ENCODE peak calls at places on chromosomes 5 and 9, in nine cellular contexts. One of them, this sample, is unnamed. For H3K4me1, the result is how much of the 10 kb centered on the place peaks cover.

GRCh38 chr5:66122379-66123034 is 21.6 kb upstream of the SREK1 start:
- DNase-seq in body of pancreas: no peak
- DNase-seq in PC-9: no peak
- DNase-seq in colonic mucosa: no peak
- DNase-seq in cardiac muscle cell: no peak
- DNase-seq in spleen: no peak
- DNase-seq in GM23338: no peak
- DNase-seq in PC-3: peak
- DNase-seq in CD8-positive, alpha-beta memory T cell: no peak
- DNase-seq in this sample: no peak

GRCh38 chr5:150612405-150612804 is 28.1 kb upstream of the SYNPO start:
- DNase-seq in GM23338: no peak
- DNase-seq in CD8-positive, alpha-beta memory T cell: no peak
- DNase-seq in body of pancreas: no peak
- DNase-seq in cardiac muscle cell: no peak
- DNase-seq in spleen: no peak
- DNase-seq in PC-9: no peak
- DNase-seq in PC-3: no peak
- DNase-seq in colonic mucosa: peak
- DNase-seq in this sample: no peak

GRCh38 chr9:94173632-94174031 is 85.5 kb upstream of the ZNF169 start:
- DNase-seq in PC-3: no peak
- DNase-seq in CD8-positive, alpha-beta memory T cell: no peak
- DNase-seq in colonic mucosa: no peak
- DNase-seq in GM23338: no peak
- DNase-seq in body of pancreas: no peak
- DNase-seq in PC-9: no peak
- DNase-seq in cardiac muscle cell: no peak
- DNase-seq in spleen: no peak
- DNase-seq in this sample: no peak

GRCh38 chr9:92795000-92795399 is 30.4 kb upstream of the BICD2 start:
- DNase-seq in spleen: no peak
- DNase-seq in cardiac muscle cell: peak
- DNase-seq in PC-3: no peak
- DNase-seq in colonic mucosa: no peak
- DNase-seq in GM23338: no peak
- DNase-seq in body of pancreas: no peak
- DNase-seq in CD8-positive, alpha-beta memory T cell: no peak
- DNase-seq in PC-9: no peak
- DNase-seq in this sample: no peak

GRCh38 chr9:122498883-122499288 is 11.7 kb upstream of the OR1J2 start:
- DNase-seq in cardiac muscle cell: peak
- DNase-seq in GM23338: peak
- DNase-seq in colonic mucosa: no peak
- DNase-seq in PC-9: no peak
- DNase-seq in CD8-positive, alpha-beta memory T cell: no peak
- DNase-seq in PC-3: peak
- DNase-seq in spleen: no peak
- DNase-seq in body of pancreas: peak
- DNase-seq in this sample: peak

GRCh38 chr9:38619556-38620447 is 594 bp downstream of the ANKRD18A start:
- DNase-seq in CD8-positive, alpha-beta memory T cell: no peak
- DNase-seq in GM23338: peak
- DNase-seq in body of pancreas: peak
- DNase-seq in colonic mucosa: peak
- DNase-seq in PC-3: peak
- DNase-seq in spleen: peak
- DNase-seq in cardiac muscle cell: no peak
- DNase-seq in PC-9: no peak
- DNase-seq in this sample: no peak

GRCh38 chr9:123217148-123217585 is 51.2 kb downstream of the STRBP start:
- DNase-seq in PC-9: no peak
- DNase-seq in PC-3: no peak
- DNase-seq in spleen: no peak
- DNase-seq in colonic mucosa: no peak
- DNase-seq in CD8-positive, alpha-beta memory T cell: no peak
- DNase-seq in body of pancreas: no peak
- DNase-seq in cardiac muscle cell: peak
- DNase-seq in GM23338: no peak
- DNase-seq in this sample: no peak

GRCh38 chr5:159313197-159313596 is 17.1 kb downstream of the IL12B start:
- DNase-seq in CD8-positive, alpha-beta memory T cell: no peak
- DNase-seq in spleen: no peak
- DNase-seq in body of pancreas: no peak
- DNase-seq in cardiac muscle cell: no peak
- DNase-seq in GM23338: no peak
- DNase-seq in PC-9: no peak
- DNase-seq in colonic mucosa: no peak
- DNase-seq in PC-3: no peak
- DNase-seq in this sample: no peak

GRCh38 chr5:161009194-161009593 is 157.2 kb upstream of the ATP10B start:
- DNase-seq in spleen: no peak
- DNase-seq in body of pancreas: no peak
- DNase-seq in PC-9: no peak
- DNase-seq in cardiac muscle cell: no peak
- DNase-seq in PC-3: no peak
- DNase-seq in CD8-positive, alpha-beta memory T cell: no peak
- DNase-seq in GM23338: peak
- DNase-seq in colonic mucosa: no peak
- DNase-seq in this sample: no peak

GRCh38 chr9:137520614-137521404 is 29.4 kb downstream of the PNPLA7 start:
- DNase-seq in PC-3: no peak
- DNase-seq in colonic mucosa: no peak
- DNase-seq in CD8-positive, alpha-beta memory T cell: no peak
- DNase-seq in cardiac muscle cell: no peak
- DNase-seq in body of pancreas: peak
- DNase-seq in PC-9: no peak
- DNase-seq in GM23338: no peak
- DNase-seq in spleen: peak
- DNase-seq in this sample: no peak

GRCh38 chr5:111472579-111472978 is 39.8 kb downstream of the STARD4 start:
- DNase-seq in colonic mucosa: no peak
- DNase-seq in CD8-positive, alpha-beta memory T cell: no peak
- DNase-seq in PC-9: no peak
- DNase-seq in GM23338: no peak
- DNase-seq in spleen: no peak
- DNase-seq in cardiac muscle cell: no peak
- DNase-seq in body of pancreas: no peak
- DNase-seq in PC-3: no peak
- DNase-seq in this sample: no peak

GRCh38 chr9:113468716-113469448 is 5.4 kb downstream of the RGS3 start:
- DNase-seq in colonic mucosa: no peak
- DNase-seq in PC-3: no peak
- DNase-seq in CD8-positive, alpha-beta memory T cell: no peak
- DNase-seq in spleen: no peak
- DNase-seq in PC-9: no peak
- DNase-seq in cardiac muscle cell: no peak
- DNase-seq in GM23338: no peak
- DNase-seq in body of pancreas: peak
- DNase-seq in this sample: no peak

GRCh38 chr5:177409043-177409801 is at the start of gene F12:
- DNase-seq in cardiac muscle cell: no peak
- DNase-seq in spleen: no peak
- DNase-seq in GM23338: no peak
- DNase-seq in PC-9: no peak
- DNase-seq in colonic mucosa: no peak
- DNase-seq in CD8-positive, alpha-beta memory T cell: no peak
- DNase-seq in PC-3: no peak
- DNase-seq in body of pancreas: no peak
- DNase-seq in this sample: no peak

DNA sequence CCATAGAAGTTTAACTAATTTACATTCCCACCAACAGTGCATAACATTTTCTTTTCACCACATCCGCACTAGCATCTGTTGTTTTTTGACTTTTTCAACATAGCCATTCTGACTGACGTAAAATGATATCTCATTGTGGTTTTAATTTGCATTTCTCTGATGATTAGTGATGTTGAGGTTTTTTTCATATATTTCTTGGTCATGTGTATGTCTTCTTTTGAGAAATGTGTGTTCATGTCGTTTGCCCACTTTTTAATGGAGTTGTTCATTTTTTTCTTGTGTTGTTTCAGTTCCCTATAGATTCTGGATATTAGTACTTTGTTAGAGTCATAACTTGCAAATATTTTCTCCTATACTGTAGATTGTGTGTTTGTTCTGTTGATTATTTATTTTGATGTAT is 163.4 kb downstream of the FER start:
- DNase-seq in cardiac muscle cell: no peak
- DNase-seq in PC-3: no peak
- DNase-seq in colonic mucosa: no peak
- DNase-seq in spleen: no peak
- DNase-seq in PC-9: no peak
- DNase-seq in body of pancreas: no peak
- DNase-seq in CD8-positive, alpha-beta memory T cell: no peak
- DNase-seq in GM23338: no peak
- DNase-seq in this sample: no peak
- H3K27ac ChIP-seq in cardiac muscle cell: no peak
- H3K27ac ChIP-seq in PC-3: no peak
- H3K27ac ChIP-seq in colonic mucosa: no peak
- H3K27ac ChIP-seq in spleen: no peak
- H3K27ac ChIP-seq in PC-9: no peak
- H3K27ac ChIP-seq in body of pancreas: no peak
- H3K27ac ChIP-seq in CD8-positive, alpha-beta memory T cell: no peak
- H3K27ac ChIP-seq in GM23338: no peak
- H3K27ac ChIP-seq in this sample: no peak

DNA sequence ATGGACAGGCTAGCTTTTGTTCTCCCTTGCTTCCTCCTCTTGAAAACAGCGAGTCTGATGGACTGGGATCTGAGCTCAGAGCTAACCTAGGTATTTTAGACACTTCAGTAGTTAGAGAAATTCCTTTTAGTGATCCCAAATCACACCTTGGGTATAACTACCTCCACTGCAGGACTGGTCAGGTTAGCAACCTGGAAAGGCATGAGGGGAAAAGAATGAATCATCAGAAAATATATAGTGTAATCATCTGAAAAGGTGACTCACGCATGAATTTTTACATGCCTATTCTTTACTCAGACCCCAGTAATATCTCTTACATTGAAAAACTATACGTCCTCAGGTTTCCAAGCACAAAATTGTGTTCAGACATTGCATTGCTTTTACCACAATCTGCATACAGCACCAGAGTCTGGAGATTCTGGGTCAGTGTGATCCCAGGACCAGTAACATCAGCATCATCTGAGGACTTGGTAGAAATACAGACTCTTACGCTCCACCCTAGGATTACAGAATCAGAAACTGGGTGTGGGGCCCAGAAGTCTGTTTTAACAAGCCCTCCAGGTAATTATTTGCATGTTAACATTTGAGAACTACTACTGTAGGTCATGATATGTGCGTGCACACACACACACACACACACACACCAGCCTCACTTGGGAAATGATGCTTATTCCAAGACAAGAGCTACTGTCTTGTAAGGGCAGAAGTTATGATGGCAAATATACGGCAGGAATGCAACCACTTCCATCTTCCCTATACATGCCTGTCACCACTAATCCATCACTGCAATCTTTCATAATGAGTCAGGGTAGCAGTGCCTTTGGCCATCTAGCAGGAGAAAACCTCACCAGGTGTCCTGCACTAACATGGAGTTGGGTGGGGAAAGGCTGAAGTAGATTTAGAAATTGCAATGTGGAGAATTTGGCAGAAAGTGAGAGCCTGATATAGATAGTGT is 271.6 kb upstream of the MAP3K1 start:
- DNase-seq in body of pancreas: no peak
- DNase-seq in PC-9: peak
- DNase-seq in cardiac muscle cell: peak
- DNase-seq in GM23338: no peak
- DNase-seq in PC-3: peak
- DNase-seq in spleen: no peak
- DNase-seq in colonic mucosa: no peak
- DNase-seq in CD8-positive, alpha-beta memory T cell: no peak
- DNase-seq in this sample: no peak
- H3K4me1 ChIP-seq in body of pancreas: under half
- H3K4me1 ChIP-seq in PC-9: under half
- H3K4me1 ChIP-seq in cardiac muscle cell: under half
- H3K4me1 ChIP-seq in GM23338: under half
- H3K4me1 ChIP-seq in PC-3: under half
- H3K4me1 ChIP-seq in spleen: under half
- H3K4me1 ChIP-seq in colonic mucosa: under half
- H3K4me1 ChIP-seq in CD8-positive, alpha-beta memory T cell: under half
- H3K4me1 ChIP-seq in this sample: under half

GRCh38 chr9:21993893-21994525 is at the start of gene CDKN2A:
- DNase-seq in cardiac muscle cell: peak
- DNase-seq in PC-3: peak
- DNase-seq in PC-9: peak
- DNase-seq in spleen: peak
- DNase-seq in colonic mucosa: peak
- DNase-seq in body of pancreas: peak
- DNase-seq in CD8-positive, alpha-beta memory T cell: peak
- DNase-seq in GM23338: peak
- DNase-seq in this sample: no peak
- H3K27ac ChIP-seq in cardiac muscle cell: no peak
- H3K27ac ChIP-seq in PC-3: peak
- H3K27ac ChIP-seq in PC-9: peak
- H3K27ac ChIP-seq in spleen: peak
- H3K27ac ChIP-seq in colonic mucosa: peak
- H3K27ac ChIP-seq in body of pancreas: no peak
- H3K27ac ChIP-seq in CD8-positive, alpha-beta memory T cell: peak
- H3K27ac ChIP-seq in GM23338: no peak
- H3K27ac ChIP-seq in this sample: peak

GRCh38 chr9:37029304-37029775 is 4.7 kb downstream of the PAX5 start:
- DNase-seq in PC-3: no peak
- DNase-seq in cardiac muscle cell: no peak
- DNase-seq in CD8-positive, alpha-beta memory T cell: no peak
- DNase-seq in body of pancreas: no peak
- DNase-seq in spleen: peak
- DNase-seq in GM23338: peak
- DNase-seq in colonic mucosa: no peak
- DNase-seq in PC-9: no peak
- DNase-seq in this sample: no peak
- H3K4me1 ChIP-seq in PC-3: under half
- H3K4me1 ChIP-seq in cardiac muscle cell: under half
- H3K4me1 ChIP-seq in CD8-positive, alpha-beta memory T cell: half or more
- H3K4me1 ChIP-seq in body of pancreas: under half
- H3K4me1 ChIP-seq in spleen: half or more
- H3K4me1 ChIP-seq in GM23338: half or more
- H3K4me1 ChIP-seq in colonic mucosa: under half
- H3K4me1 ChIP-seq in PC-9: under half
- H3K4me1 ChIP-seq in this sample: under half

GRCh38 chr5:172910828-172911627 is 48.2 kb upstream of the RPL26L1 start:
- DNase-seq in body of pancreas: peak
- DNase-seq in cardiac muscle cell: peak
- DNase-seq in colonic mucosa: peak
- DNase-seq in PC-3: peak
- DNase-seq in CD8-positive, alpha-beta memory T cell: no peak
- DNase-seq in spleen: peak
- DNase-seq in GM23338: peak
- DNase-seq in PC-9: peak
- DNase-seq in this sample: peak
- H3K27ac ChIP-seq in body of pancreas: no peak
- H3K27ac ChIP-seq in cardiac muscle cell: no peak
- H3K27ac ChIP-seq in colonic mucosa: no peak
- H3K27ac ChIP-seq in PC-3: peak
- H3K27ac ChIP-seq in CD8-positive, alpha-beta memory T cell: no peak
- H3K27ac ChIP-seq in spleen: peak
- H3K27ac ChIP-seq in GM23338: no peak
- H3K27ac ChIP-seq in PC-9: no peak
- H3K27ac ChIP-seq in this sample: peak

GRCh38 chr9:108921200-108921599 is 12.7 kb downstream of the ELP1 start:
- DNase-seq in body of pancreas: no peak
- DNase-seq in PC-3: no peak
- DNase-seq in colonic mucosa: no peak
- DNase-seq in cardiac muscle cell: no peak
- DNase-seq in PC-9: no peak
- DNase-seq in GM23338: no peak
- DNase-seq in CD8-positive, alpha-beta memory T cell: no peak
- DNase-seq in spleen: no peak
- DNase-seq in this sample: no peak
- H3K4me1 ChIP-seq in body of pancreas: under half
- H3K4me1 ChIP-seq in PC-3: under half
- H3K4me1 ChIP-seq in colonic mucosa: under half
- H3K4me1 ChIP-seq in cardiac muscle cell: under half
- H3K4me1 ChIP-seq in PC-9: under half
- H3K4me1 ChIP-seq in GM23338: under half
- H3K4me1 ChIP-seq in CD8-positive, alpha-beta memory T cell: under half
- H3K4me1 ChIP-seq in spleen: under half
- H3K4me1 ChIP-seq in this sample: under half